ENCODE peak calls at places on chromosomes 7 and 10, in ten cellular contexts. Z is dorsolateral prefrontal cortex; V is stimulated activated CD8-positive, alpha-beta memory T cell treated with anti-CD3 and anti-CD28 coated beads, Interleukin-12 subunit alpha, Interleukin-12 subunit beta, amount 100 ng/mL, for 4 hours; O is OCI-M1; G is mucosa of gallbladder; I is neural progenitor cell; K is RWPE2; P is pancreas; L is fibroblast of pulmonary artery; W is MCF 10A. U is an unnamed sample.

GRCh38 chr7:149692056-149692455 is 81.3 kb downstream of the ZNF467 start:
- DNase-seq in Z (no peak), V (no peak), O (no peak), G (no peak), I (no peak), K (no peak), P (no peak), L (no peak), W (no peak), U (no peak)

GRCh38 chr10:89426230-89426868 is 12.0 kb downstream of the IFIT5 start:
- DNase-seq in Z (no peak), V (no peak), O (peak), G (peak), I (peak), K (no peak), P (peak), L (peak), W (peak), U (no peak)

GRCh38 chr10:121357323-121357835 is 240.9 kb downstream of the FGFR2 start:
- DNase-seq in Z (no peak), V (no peak), O (no peak), G (no peak), I (no peak), K (no peak), P (no peak), L (no peak), W (no peak), U (no peak)

GRCh38 chr7:6419310-6419773 is 28.4 kb downstream of the DAGLB start:
- DNase-seq in Z (no peak), V (no peak), O (no peak), G (no peak), I (no peak), K (no peak), P (no peak), L (no peak), W (no peak), U (peak)

GRCh38 chr10:36349445-36350063 is 707.5 kb upstream of the FZD8 start:
- DNase-seq in Z (no peak), V (no peak), O (no peak), G (no peak), I (peak), K (no peak), P (no peak), L (peak), W (no peak), U (no peak)

GRCh38 chr10:102394801-102395676 is 466 bp upstream of the NFKB2 start:
- DNase-seq in Z (peak), V (peak), O (peak), G (peak), I (peak), K (no peak), P (peak), L (peak), W (peak), U (peak)

GRCh38 chr7:55512635-55513034 is 59.7 kb downstream of the VOPP1 start:
- DNase-seq in Z (no peak), V (no peak), O (no peak), G (no peak), I (no peak), K (no peak), P (no peak), L (no peak), W (no peak), U (no peak)

GRCh38 chr7:129265328-129265727 is 40.5 kb downstream of the AHCYL2 start:
- DNase-seq in Z (no peak), V (no peak), O (no peak), G (no peak), I (no peak), K (no peak), P (no peak), L (no peak), W (no peak), U (no peak)

GRCh38 chr10:3761916-3762708 is 22.9 kb downstream of the KLF6 start:
- DNase-seq in Z (no peak), V (no peak), O (no peak), G (peak), I (peak), K (no peak), P (no peak), L (no peak), W (peak), U (no peak)

GRCh38 chr10:77539147-77539935 is 98.3 kb downstream of the KCNMA1 start:
- DNase-seq in Z (no peak), V (no peak), O (no peak), G (no peak), I (no peak), K (no peak), P (no peak), L (no peak), W (no peak), U (no peak)

GRCh38 chr7:117659453-117660086 is 179.7 kb downstream of the CFTR start:
- DNase-seq in Z (no peak), V (no peak), O (no peak), G (no peak), I (no peak), K (no peak), P (no peak), L (peak), W (no peak), U (no peak)

GRCh38 chr7:5423844-5424688 is 432 bp upstream of the TNRC18 start:
- DNase-seq in Z (peak), V (peak), O (peak), G (peak), I (peak), K (peak), P (peak), L (peak), W (peak), U (peak)

GRCh38 chr10:73997479-73997805 is 474 bp upstream of the VCL start:
- DNase-seq in Z (no peak), V (no peak), O (peak), G (no peak), I (no peak), K (no peak), P (no peak), L (no peak), W (no peak), U (no peak)

GRCh38 chr7:140593583-140593982 is 47.0 kb downstream of the DENND2A start:
- DNase-seq in Z (no peak), V (no peak), O (no peak), G (no peak), I (no peak), K (no peak), P (no peak), L (no peak), W (no peak), U (no peak)

GRCh38 chr10:21257919-21258318 is 267.6 kb downstream of the SKIDA1 start:
- DNase-seq in Z (no peak), V (no peak), O (no peak), G (no peak), I (no peak), K (no peak), P (no peak), L (peak), W (no peak), U (no peak)

GRCh38 chr7:115941703-115942268 is 88.8 kb downstream of the TFEC start:
- DNase-seq in Z (no peak), V (no peak), O (no peak), G (no peak), I (no peak), K (no peak), P (no peak), L (peak), W (no peak), U (no peak)

GRCh38 chr7:42285383-42285824 is 48.4 kb upstream of the GLI3 start:
- DNase-seq in Z (no peak), V (no peak), O (no peak), G (no peak), I (no peak), K (no peak), P (no peak), L (no peak), W (peak), U (no peak)

GRCh38 chr10:104123397-104123796 is 1.4 kb downstream of the SFR1 start:
- DNase-seq in Z (no peak), V (no peak), O (peak), G (no peak), I (no peak), K (no peak), P (no peak), L (peak), W (peak), U (no peak)

GRCh38 chr10:85124592-85124991 is 796.2 kb downstream of the CCSER2 start:
- DNase-seq in Z (peak), V (no peak), O (no peak), G (no peak), I (no peak), K (no peak), P (peak), L (no peak), W (peak), U (no peak)

GRCh38 chr10:947881-948280 is 16.4 kb upstream of the LARP4B start:
- DNase-seq in Z (no peak), V (no peak), O (no peak), G (no peak), I (no peak), K (no peak), P (no peak), L (no peak), W (no peak), U (no peak)

GRCh38 chr10:128026620-128027281 is 99.5 kb downstream of the MKI67 start:
- DNase-seq in Z (no peak), V (no peak), O (no peak), G (no peak), I (no peak), K (no peak), P (no peak), L (no peak), W (no peak), U (no peak)

GRCh38 chr10:27240891-27241639 is 468 bp upstream of the ACBD5 start:
- DNase-seq in Z (peak), V (peak), O (peak), G (no peak), I (peak), K (no peak), P (no peak), L (peak), W (peak), U (no peak)

GRCh38 chr7:141073641-141074161 is at the start of gene TMEM178B:
- DNase-seq in Z (no peak), V (no peak), O (no peak), G (no peak), I (peak), K (no peak), P (peak), L (no peak), W (no peak), U (peak)

GRCh38 chr10:130740166-130740565 is 571.4 kb downstream of the TCERG1L start:
- DNase-seq in Z (no peak), V (no peak), O (no peak), G (no peak), I (no peak), K (no peak), P (no peak), L (no peak), W (no peak), U (no peak)

GRCh38 chr7:94423116-94423515 is 28.4 kb downstream of the COL1A2 start:
- DNase-seq in Z (no peak), V (no peak), O (no peak), G (no peak), I (no peak), K (no peak), P (no peak), L (peak), W (no peak), U (no peak)

GRCh38 chr7:33327427-33327826 is 198.1 kb downstream of the BBS9 start:
- DNase-seq in Z (no peak), V (no peak), O (no peak), G (no peak), I (no peak), K (no peak), P (no peak), L (no peak), W (no peak), U (no peak)

GRCh38 chr10:490256-490655 is 199.2 kb downstream of the DIP2C start:
- DNase-seq in Z (no peak), V (no peak), O (no peak), G (no peak), I (no peak), K (peak), P (no peak), L (peak), W (peak), U (peak)

GRCh38 chr7:22545539-22545938 is 45.6 kb upstream of the STEAP1B start:
- DNase-seq in Z (no peak), V (no peak), O (no peak), G (no peak), I (no peak), K (no peak), P (no peak), L (no peak), W (no peak), U (no peak)

GRCh38 chr7:115177832-115178231 is 255.9 kb downstream of the MDFIC start:
- DNase-seq in Z (no peak), V (no peak), O (no peak), G (no peak), I (no peak), K (no peak), P (no peak), L (no peak), W (no peak), U (no peak)

GRCh38 chr10:65861249-65861648 is 1064.6 kb upstream of the LRRTM3 start:
- DNase-seq in Z (no peak), V (no peak), O (no peak), G (no peak), I (no peak), K (no peak), P (no peak), L (peak), W (peak), U (no peak)

GRCh38 chr10:26780793-26781601 is 79.8 kb downstream of the ABI1 start:
- DNase-seq in Z (no peak), V (no peak), O (no peak), G (no peak), I (no peak), K (peak), P (no peak), L (peak), W (peak), U (no peak)

U was measured in heart right ventricle.